ENCODE peak calls at places on chromosome 14, in nine cellular contexts. One of them, this sample, is unnamed.

GRCh38 chr14:102517412-102518062 is 8.0 kb upstream of the ANKRD9 start:
- DNase-seq in stimulated activated CD8-positive, alpha-beta memory T cell treated with anti-CD3 and anti-CD28 coated beads, Interleukin-4, amount 100 ng/mL, for 4 hours: no peak
- DNase-seq in right lobe of liver: peak
- DNase-seq in anterior cingulate cortex: no peak
- DNase-seq in dermis microvascular lymphatic vessel endothelial cell: no peak
- DNase-seq in psoas muscle: no peak
- DNase-seq in CD4-positive, CD25-positive, alpha-beta regulatory T cell: no peak
- DNase-seq in SK-N-SH: no peak
- DNase-seq in stimulated activated CD4-positive, alpha-beta T cell treated with anti-CD3 and anti-CD28 coated beads, Interleukin-4, amount 100 ng/mL, for 48 hours: no peak
- DNase-seq in this sample: no peak

GRCh38 chr14:56979961-56980360 is 169.7 kb upstream of the OTX2 start:
- DNase-seq in stimulated activated CD8-positive, alpha-beta memory T cell treated with anti-CD3 and anti-CD28 coated beads, Interleukin-4, amount 100 ng/mL, for 4 hours: no peak
- DNase-seq in right lobe of liver: no peak
- DNase-seq in anterior cingulate cortex: no peak
- DNase-seq in dermis microvascular lymphatic vessel endothelial cell: no peak
- DNase-seq in psoas muscle: no peak
- DNase-seq in CD4-positive, CD25-positive, alpha-beta regulatory T cell: no peak
- DNase-seq in SK-N-SH: no peak
- DNase-seq in stimulated activated CD4-positive, alpha-beta T cell treated with anti-CD3 and anti-CD28 coated beads, Interleukin-4, amount 100 ng/mL, for 48 hours: no peak
- DNase-seq in this sample: no peak

GRCh38 chr14:100365741-100366140 is 42.6 kb downstream of the SLC25A47 start:
- DNase-seq in stimulated activated CD8-positive, alpha-beta memory T cell treated with anti-CD3 and anti-CD28 coated beads, Interleukin-4, amount 100 ng/mL, for 4 hours: no peak
- DNase-seq in right lobe of liver: no peak
- DNase-seq in anterior cingulate cortex: no peak
- DNase-seq in dermis microvascular lymphatic vessel endothelial cell: no peak
- DNase-seq in psoas muscle: no peak
- DNase-seq in CD4-positive, CD25-positive, alpha-beta regulatory T cell: no peak
- DNase-seq in SK-N-SH: no peak
- DNase-seq in stimulated activated CD4-positive, alpha-beta T cell treated with anti-CD3 and anti-CD28 coated beads, Interleukin-4, amount 100 ng/mL, for 48 hours: no peak
- DNase-seq in this sample: no peak

GRCh38 chr14:87712386-87713113 is 280.4 kb downstream of the GALC start:
- DNase-seq in stimulated activated CD8-positive, alpha-beta memory T cell treated with anti-CD3 and anti-CD28 coated beads, Interleukin-4, amount 100 ng/mL, for 4 hours: no peak
- DNase-seq in right lobe of liver: no peak
- DNase-seq in anterior cingulate cortex: no peak
- DNase-seq in dermis microvascular lymphatic vessel endothelial cell: no peak
- DNase-seq in psoas muscle: no peak
- DNase-seq in CD4-positive, CD25-positive, alpha-beta regulatory T cell: no peak
- DNase-seq in SK-N-SH: no peak
- DNase-seq in stimulated activated CD4-positive, alpha-beta T cell treated with anti-CD3 and anti-CD28 coated beads, Interleukin-4, amount 100 ng/mL, for 48 hours: no peak
- DNase-seq in this sample: no peak

GRCh38 chr14:28308727-28309126 is 457.9 kb upstream of the FOXG1 start:
- DNase-seq in stimulated activated CD8-positive, alpha-beta memory T cell treated with anti-CD3 and anti-CD28 coated beads, Interleukin-4, amount 100 ng/mL, for 4 hours: no peak
- DNase-seq in right lobe of liver: no peak
- DNase-seq in anterior cingulate cortex: no peak
- DNase-seq in dermis microvascular lymphatic vessel endothelial cell: no peak
- DNase-seq in psoas muscle: no peak
- DNase-seq in CD4-positive, CD25-positive, alpha-beta regulatory T cell: peak
- DNase-seq in SK-N-SH: no peak
- DNase-seq in stimulated activated CD4-positive, alpha-beta T cell treated with anti-CD3 and anti-CD28 coated beads, Interleukin-4, amount 100 ng/mL, for 48 hours: no peak
- DNase-seq in this sample: no peak

GRCh38 chr14:93970589-93970966 is 5.8 kb downstream of the ASB2 start:
- DNase-seq in stimulated activated CD8-positive, alpha-beta memory T cell treated with anti-CD3 and anti-CD28 coated beads, Interleukin-4, amount 100 ng/mL, for 4 hours: peak
- DNase-seq in right lobe of liver: no peak
- DNase-seq in anterior cingulate cortex: no peak
- DNase-seq in dermis microvascular lymphatic vessel endothelial cell: peak
- DNase-seq in psoas muscle: no peak
- DNase-seq in CD4-positive, CD25-positive, alpha-beta regulatory T cell: peak
- DNase-seq in SK-N-SH: peak
- DNase-seq in stimulated activated CD4-positive, alpha-beta T cell treated with anti-CD3 and anti-CD28 coated beads, Interleukin-4, amount 100 ng/mL, for 48 hours: no peak
- DNase-seq in this sample: no peak

GRCh38 chr14:30180219-30180618 is 252.6 kb upstream of the PRKD1 start:
- DNase-seq in stimulated activated CD8-positive, alpha-beta memory T cell treated with anti-CD3 and anti-CD28 coated beads, Interleukin-4, amount 100 ng/mL, for 4 hours: no peak
- DNase-seq in right lobe of liver: no peak
- DNase-seq in anterior cingulate cortex: no peak
- DNase-seq in dermis microvascular lymphatic vessel endothelial cell: no peak
- DNase-seq in psoas muscle: no peak
- DNase-seq in CD4-positive, CD25-positive, alpha-beta regulatory T cell: no peak
- DNase-seq in SK-N-SH: no peak
- DNase-seq in stimulated activated CD4-positive, alpha-beta T cell treated with anti-CD3 and anti-CD28 coated beads, Interleukin-4, amount 100 ng/mL, for 48 hours: no peak
- DNase-seq in this sample: peak

GRCh38 chr14:92686411-92686762 is 62.0 kb downstream of the LGMN start:
- DNase-seq in stimulated activated CD8-positive, alpha-beta memory T cell treated with anti-CD3 and anti-CD28 coated beads, Interleukin-4, amount 100 ng/mL, for 4 hours: no peak
- DNase-seq in right lobe of liver: peak
- DNase-seq in anterior cingulate cortex: no peak
- DNase-seq in dermis microvascular lymphatic vessel endothelial cell: no peak
- DNase-seq in psoas muscle: no peak
- DNase-seq in CD4-positive, CD25-positive, alpha-beta regulatory T cell: no peak
- DNase-seq in SK-N-SH: no peak
- DNase-seq in stimulated activated CD4-positive, alpha-beta T cell treated with anti-CD3 and anti-CD28 coated beads, Interleukin-4, amount 100 ng/mL, for 48 hours: no peak
- DNase-seq in this sample: no peak

GRCh38 chr14:64117671-64118402 is 176.3 kb downstream of the ESR2 start:
- DNase-seq in stimulated activated CD8-positive, alpha-beta memory T cell treated with anti-CD3 and anti-CD28 coated beads, Interleukin-4, amount 100 ng/mL, for 4 hours: no peak
- DNase-seq in right lobe of liver: peak
- DNase-seq in anterior cingulate cortex: no peak
- DNase-seq in dermis microvascular lymphatic vessel endothelial cell: peak
- DNase-seq in psoas muscle: peak
- DNase-seq in CD4-positive, CD25-positive, alpha-beta regulatory T cell: no peak
- DNase-seq in SK-N-SH: no peak
- DNase-seq in stimulated activated CD4-positive, alpha-beta T cell treated with anti-CD3 and anti-CD28 coated beads, Interleukin-4, amount 100 ng/mL, for 48 hours: no peak
- DNase-seq in this sample: peak